ENCODE peak calls at places on chromosomes 3 and 15, in six cellular contexts. One of them, this sample, is unnamed. For H3K9me3, the result is how much of the 10 kb centered on the place peaks cover.

GRCh38 chr3:179558742-179559364 is 3.9 kb upstream of the ACTL6A start:
- DNase-seq in fibroblast of lung: peak
- DNase-seq in spleen: peak
- DNase-seq in endothelial cell of umbilical vein: peak
- DNase-seq in esophagus squamous epithelium: no peak
- DNase-seq in CD4-positive, CD25-positive, alpha-beta regulatory T cell: peak
- DNase-seq in this sample: no peak

GRCh38 chr15:76195506-76196285 is 115.6 kb downstream of the ETFA start:
- DNase-seq in esophagus squamous epithelium: no peak
- DNase-seq in endothelial cell of umbilical vein: no peak
- DNase-seq in spleen: peak
- DNase-seq in fibroblast of lung: no peak
- DNase-seq in CD4-positive, CD25-positive, alpha-beta regulatory T cell: no peak
- DNase-seq in this sample: no peak

GRCh38 chr3:58117561-58118305 is 93.0 kb downstream of the DNASE1L3 start:
- DNase-seq in fibroblast of lung: peak
- DNase-seq in endothelial cell of umbilical vein: peak
- DNase-seq in spleen: no peak
- DNase-seq in esophagus squamous epithelium: no peak
- DNase-seq in CD4-positive, CD25-positive, alpha-beta regulatory T cell: no peak
- DNase-seq in this sample: no peak

GRCh38 chr3:38645076-38645475 is 4.4 kb downstream of the SCN5A start:
- DNase-seq in CD4-positive, CD25-positive, alpha-beta regulatory T cell: no peak
- DNase-seq in spleen: peak
- DNase-seq in endothelial cell of umbilical vein: no peak
- DNase-seq in fibroblast of lung: no peak
- DNase-seq in esophagus squamous epithelium: no peak
- DNase-seq in this sample: no peak

GRCh38 chr15:31300981-31301686 is 25.5 kb upstream of the KLF13 start:
- DNase-seq in fibroblast of lung: no peak
- DNase-seq in endothelial cell of umbilical vein: no peak
- DNase-seq in spleen: no peak
- DNase-seq in CD4-positive, CD25-positive, alpha-beta regulatory T cell: no peak
- DNase-seq in esophagus squamous epithelium: no peak
- DNase-seq in this sample: no peak

GRCh38 chr3:12629560-12629959 is 34.4 kb downstream of the RAF1 start:
- DNase-seq in esophagus squamous epithelium: no peak
- DNase-seq in endothelial cell of umbilical vein: no peak
- DNase-seq in spleen: no peak
- DNase-seq in fibroblast of lung: peak
- DNase-seq in CD4-positive, CD25-positive, alpha-beta regulatory T cell: no peak
- DNase-seq in this sample: no peak

GRCh38 chr15:64163662-64164362 is 990 bp upstream of the PPIB start:
- DNase-seq in fibroblast of lung: peak
- DNase-seq in CD4-positive, CD25-positive, alpha-beta regulatory T cell: no peak
- DNase-seq in spleen: no peak
- DNase-seq in esophagus squamous epithelium: no peak
- DNase-seq in endothelial cell of umbilical vein: no peak
- DNase-seq in this sample: no peak

GRCh38 chr3:79383402-79384012 is 384.3 kb downstream of the ROBO1 start:
- DNase-seq in CD4-positive, CD25-positive, alpha-beta regulatory T cell: no peak
- DNase-seq in endothelial cell of umbilical vein: peak
- DNase-seq in fibroblast of lung: peak
- DNase-seq in esophagus squamous epithelium: no peak
- DNase-seq in spleen: no peak
- DNase-seq in this sample: no peak

GRCh38 chr3:189988854-189989253 is 131.8 kb downstream of the P3H2 start:
- DNase-seq in endothelial cell of umbilical vein: no peak
- DNase-seq in esophagus squamous epithelium: no peak
- DNase-seq in spleen: no peak
- DNase-seq in fibroblast of lung: no peak
- DNase-seq in CD4-positive, CD25-positive, alpha-beta regulatory T cell: no peak
- DNase-seq in this sample: no peak

GRCh38 chr3:130340766-130341165 is 4.7 kb upstream of the COL6A5 start:
- DNase-seq in endothelial cell of umbilical vein: no peak
- DNase-seq in CD4-positive, CD25-positive, alpha-beta regulatory T cell: no peak
- DNase-seq in fibroblast of lung: no peak
- DNase-seq in esophagus squamous epithelium: no peak
- DNase-seq in spleen: no peak
- DNase-seq in this sample: no peak

GRCh38 chr3:64270143-64270542 is 44.9 kb upstream of the PRICKLE2 start:
- DNase-seq in CD4-positive, CD25-positive, alpha-beta regulatory T cell: no peak
- DNase-seq in fibroblast of lung: no peak
- DNase-seq in esophagus squamous epithelium: no peak
- DNase-seq in endothelial cell of umbilical vein: no peak
- DNase-seq in spleen: no peak
- DNase-seq in this sample: no peak

GRCh38 chr3:124032351-124032880 is 40.5 kb upstream of the ROPN1 start:
- DNase-seq in CD4-positive, CD25-positive, alpha-beta regulatory T cell: no peak
- DNase-seq in fibroblast of lung: peak
- DNase-seq in esophagus squamous epithelium: no peak
- DNase-seq in endothelial cell of umbilical vein: no peak
- DNase-seq in spleen: no peak
- DNase-seq in this sample: no peak

GRCh38 chr15:97099040-97099439 is 768.5 kb downstream of the NR2F2 start:
- DNase-seq in endothelial cell of umbilical vein: no peak
- DNase-seq in CD4-positive, CD25-positive, alpha-beta regulatory T cell: no peak
- DNase-seq in esophagus squamous epithelium: no peak
- DNase-seq in fibroblast of lung: no peak
- DNase-seq in spleen: no peak
- DNase-seq in this sample: no peak

GRCh38 chr15:97096303-97096835 is 765.9 kb downstream of the NR2F2 start:
- DNase-seq in fibroblast of lung: no peak
- DNase-seq in endothelial cell of umbilical vein: no peak
- DNase-seq in spleen: no peak
- DNase-seq in esophagus squamous epithelium: no peak
- DNase-seq in CD4-positive, CD25-positive, alpha-beta regulatory T cell: no peak
- DNase-seq in this sample: no peak

DNA sequence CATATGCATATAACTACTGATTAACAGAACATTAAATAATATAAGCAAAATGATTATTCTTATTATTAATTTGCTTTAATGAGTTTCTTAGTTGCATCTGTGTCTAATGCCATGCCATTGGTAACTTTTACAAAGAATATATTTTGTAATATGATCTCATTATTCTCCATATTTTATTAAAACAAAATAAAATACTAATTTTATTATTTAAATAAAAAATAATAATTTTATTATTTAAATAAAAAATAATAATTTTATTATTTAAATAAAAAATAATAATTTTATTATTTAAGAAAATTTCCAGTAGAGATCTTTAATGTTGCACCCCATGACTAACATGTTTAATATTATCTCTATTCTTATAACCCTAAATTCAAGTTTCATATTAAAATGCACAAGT is 771.1 kb downstream of the NR2F2 start:
- DNase-seq in endothelial cell of umbilical vein: no peak
- DNase-seq in fibroblast of lung: no peak
- DNase-seq in CD4-positive, CD25-positive, alpha-beta regulatory T cell: no peak
- DNase-seq in esophagus squamous epithelium: no peak
- DNase-seq in spleen: no peak
- DNase-seq in this sample: no peak
- H3K9me3 ChIP-seq in endothelial cell of umbilical vein: under half
- H3K9me3 ChIP-seq in fibroblast of lung: under half
- H3K9me3 ChIP-seq in CD4-positive, CD25-positive, alpha-beta regulatory T cell: under half
- H3K9me3 ChIP-seq in esophagus squamous epithelium: under half
- H3K9me3 ChIP-seq in spleen: under half
- H3K9me3 ChIP-seq in this sample: under half

GRCh38 chr15:27273506-27273905 is 302.5 kb downstream of the GABRG3 start:
- DNase-seq in esophagus squamous epithelium: no peak
- DNase-seq in spleen: no peak
- DNase-seq in endothelial cell of umbilical vein: no peak
- DNase-seq in CD4-positive, CD25-positive, alpha-beta regulatory T cell: no peak
- DNase-seq in fibroblast of lung: no peak
- DNase-seq in this sample: no peak

GRCh38 chr15:27271258-27271657 is 300.3 kb downstream of the GABRG3 start:
- DNase-seq in CD4-positive, CD25-positive, alpha-beta regulatory T cell: no peak
- DNase-seq in fibroblast of lung: no peak
- DNase-seq in endothelial cell of umbilical vein: no peak
- DNase-seq in spleen: no peak
- DNase-seq in esophagus squamous epithelium: no peak
- DNase-seq in this sample: no peak

GRCh38 chr15:27272446-27272845 is 301.5 kb downstream of the GABRG3 start:
- DNase-seq in CD4-positive, CD25-positive, alpha-beta regulatory T cell: no peak
- DNase-seq in esophagus squamous epithelium: no peak
- DNase-seq in fibroblast of lung: peak
- DNase-seq in spleen: no peak
- DNase-seq in endothelial cell of umbilical vein: no peak
- DNase-seq in this sample: no peak

DNA sequence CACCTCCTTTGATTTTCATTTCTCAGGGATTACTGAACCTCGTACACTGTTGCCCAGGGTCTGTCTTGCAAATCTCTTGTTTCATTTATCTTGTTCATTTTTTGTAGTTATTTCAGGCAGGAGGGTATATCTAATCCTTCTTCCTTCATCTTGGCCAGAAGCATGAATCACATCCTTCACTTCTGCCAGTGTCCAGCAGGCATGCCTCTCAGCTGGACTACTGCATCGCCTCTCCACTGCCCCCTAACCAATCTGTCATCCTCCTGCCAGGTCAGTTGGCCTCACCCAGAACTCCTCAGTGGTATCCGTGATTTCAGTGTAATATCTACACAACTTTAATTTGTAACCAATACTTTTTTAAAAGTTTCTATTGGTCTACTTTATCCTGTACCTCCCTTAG is 297.9 kb downstream of the GABRG3 start:
- DNase-seq in spleen: no peak
- DNase-seq in fibroblast of lung: peak
- DNase-seq in endothelial cell of umbilical vein: no peak
- DNase-seq in CD4-positive, CD25-positive, alpha-beta regulatory T cell: no peak
- DNase-seq in esophagus squamous epithelium: no peak
- DNase-seq in this sample: no peak
- H3K9me3 ChIP-seq in spleen: under half
- H3K9me3 ChIP-seq in fibroblast of lung: under half
- H3K9me3 ChIP-seq in endothelial cell of umbilical vein: under half
- H3K9me3 ChIP-seq in CD4-positive, CD25-positive, alpha-beta regulatory T cell: under half
- H3K9me3 ChIP-seq in esophagus squamous epithelium: under half
- H3K9me3 ChIP-seq in this sample: under half

DNA sequence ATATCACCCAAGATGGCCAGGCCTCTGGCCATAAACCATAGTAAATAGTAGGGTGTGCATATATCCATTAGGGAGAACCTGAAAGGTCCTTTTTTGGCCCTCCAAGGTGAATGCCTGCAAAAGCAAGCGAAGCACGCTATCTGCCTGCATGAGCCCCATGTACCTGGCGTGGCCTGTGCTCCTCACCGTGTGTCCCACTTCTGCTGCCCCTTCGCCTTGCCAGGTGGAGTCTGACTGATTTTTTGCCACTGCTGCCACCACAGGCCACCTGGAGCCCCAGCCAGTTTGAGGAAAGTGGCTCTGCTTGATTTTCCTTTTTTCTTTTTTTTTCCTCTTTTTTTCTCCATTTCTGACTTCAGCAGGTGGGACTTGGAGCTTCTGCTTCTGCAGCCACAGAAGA is 139.7 kb downstream of the SNRPN start:
- DNase-seq in esophagus squamous epithelium: no peak
- DNase-seq in fibroblast of lung: no peak
- DNase-seq in endothelial cell of umbilical vein: no peak
- DNase-seq in spleen: peak
- DNase-seq in CD4-positive, CD25-positive, alpha-beta regulatory T cell: no peak
- DNase-seq in this sample: no peak
- H3K9me3 ChIP-seq in esophagus squamous epithelium: under half
- H3K9me3 ChIP-seq in fibroblast of lung: under half
- H3K9me3 ChIP-seq in endothelial cell of umbilical vein: under half
- H3K9me3 ChIP-seq in spleen: half or more
- H3K9me3 ChIP-seq in CD4-positive, CD25-positive, alpha-beta regulatory T cell: half or more
- H3K9me3 ChIP-seq in this sample: under half

GRCh38 chr3:31652296-31652695 is 119.6 kb downstream of the STT3B start:
- DNase-seq in spleen: no peak
- DNase-seq in CD4-positive, CD25-positive, alpha-beta regulatory T cell: no peak
- DNase-seq in fibroblast of lung: no peak
- DNase-seq in endothelial cell of umbilical vein: no peak
- DNase-seq in esophagus squamous epithelium: no peak
- DNase-seq in this sample: no peak
- H3K9me3 ChIP-seq in spleen: half or more
- H3K9me3 ChIP-seq in CD4-positive, CD25-positive, alpha-beta regulatory T cell: half or more
- H3K9me3 ChIP-seq in fibroblast of lung: under half
- H3K9me3 ChIP-seq in endothelial cell of umbilical vein: under half
- H3K9me3 ChIP-seq in esophagus squamous epithelium: under half
- H3K9me3 ChIP-seq in this sample: half or more

DNA sequence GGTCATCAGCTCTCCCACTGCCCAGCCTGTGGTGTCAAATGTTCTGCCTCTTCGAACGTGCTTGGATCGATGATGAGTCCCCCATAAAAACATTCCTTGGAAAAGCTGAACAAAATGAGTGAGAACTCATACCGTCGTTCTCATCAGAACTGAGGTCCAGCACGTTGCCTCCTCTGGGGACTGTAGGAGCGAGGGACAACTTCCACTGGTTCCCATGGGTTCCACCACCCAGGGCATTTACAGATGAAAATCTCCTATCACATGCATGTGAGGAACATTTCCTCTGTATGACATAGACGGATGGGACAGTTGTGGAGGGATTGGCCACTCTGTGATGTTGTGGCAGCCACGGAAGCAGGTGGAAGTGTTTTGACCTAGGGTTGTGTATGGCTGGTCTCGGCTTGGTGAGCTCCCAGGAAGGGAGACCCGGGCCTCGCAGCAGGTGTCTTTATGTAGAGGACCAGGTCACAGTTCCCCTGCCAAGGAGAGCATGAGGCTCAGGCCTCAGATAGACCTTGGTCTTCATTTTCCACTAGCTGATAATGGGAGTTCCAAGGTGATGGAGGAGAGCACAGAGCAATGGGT is 113.0 kb downstream of the SNRPN start:
- DNase-seq in esophagus squamous epithelium: no peak
- DNase-seq in CD4-positive, CD25-positive, alpha-beta regulatory T cell: no peak
- DNase-seq in endothelial cell of umbilical vein: no peak
- DNase-seq in fibroblast of lung: no peak
- DNase-seq in spleen: peak
- DNase-seq in this sample: no peak
- H3K9me3 ChIP-seq in esophagus squamous epithelium: under half
- H3K9me3 ChIP-seq in CD4-positive, CD25-positive, alpha-beta regulatory T cell: half or more
- H3K9me3 ChIP-seq in endothelial cell of umbilical vein: half or more
- H3K9me3 ChIP-seq in fibroblast of lung: half or more
- H3K9me3 ChIP-seq in spleen: half or more
- H3K9me3 ChIP-seq in this sample: half or more

GRCh38 chr15:66658855-66659254 is 43.2 kb upstream of the SMAD6 start:
- DNase-seq in spleen: no peak
- DNase-seq in CD4-positive, CD25-positive, alpha-beta regulatory T cell: no peak
- DNase-seq in esophagus squamous epithelium: no peak
- DNase-seq in endothelial cell of umbilical vein: no peak
- DNase-seq in fibroblast of lung: no peak
- DNase-seq in this sample: no peak
- H3K9me3 ChIP-seq in spleen: under half
- H3K9me3 ChIP-seq in CD4-positive, CD25-positive, alpha-beta regulatory T cell: under half
- H3K9me3 ChIP-seq in esophagus squamous epithelium: under half
- H3K9me3 ChIP-seq in endothelial cell of umbilical vein: under half
- H3K9me3 ChIP-seq in fibroblast of lung: under half
- H3K9me3 ChIP-seq in this sample: under half

GRCh38 chr15:87758739-87759457 is 497.6 kb downstream of the NTRK3 start:
- DNase-seq in spleen: no peak
- DNase-seq in endothelial cell of umbilical vein: no peak
- DNase-seq in fibroblast of lung: no peak
- DNase-seq in CD4-positive, CD25-positive, alpha-beta regulatory T cell: no peak
- DNase-seq in esophagus squamous epithelium: no peak
- DNase-seq in this sample: no peak
- H3K9me3 ChIP-seq in spleen: under half
- H3K9me3 ChIP-seq in endothelial cell of umbilical vein: under half
- H3K9me3 ChIP-seq in fibroblast of lung: under half
- H3K9me3 ChIP-seq in CD4-positive, CD25-positive, alpha-beta regulatory T cell: under half
- H3K9me3 ChIP-seq in esophagus squamous epithelium: under half
- H3K9me3 ChIP-seq in this sample: under half

This sample was measured in thoracic aorta.